ENCODE peak calls at places on chromosomes 7 and 10, in six cellular contexts. One of them, this sample, is unnamed.

GRCh38 chr10:112797908-112798307 is 152.1 kb upstream of the TCF7L2 start:
- DNase-seq in activated CD8-positive, alpha-beta T cell treated with anti-CD3 and anti-CD28 coated beads for 36 hours: no peak
- DNase-seq in HCT116: no peak
- DNase-seq in fibroblast of pulmonary artery: no peak
- DNase-seq in body of pancreas: no peak
- DNase-seq in BE2C: no peak
- DNase-seq in this sample: no peak

GRCh38 chr10:115830260-115830970 is 442.6 kb downstream of the GFRA1 start:
- DNase-seq in fibroblast of pulmonary artery: peak
- DNase-seq in BE2C: no peak
- DNase-seq in body of pancreas: no peak
- DNase-seq in HCT116: no peak
- DNase-seq in activated CD8-positive, alpha-beta T cell treated with anti-CD3 and anti-CD28 coated beads for 36 hours: no peak
- DNase-seq in this sample: no peak

GRCh38 chr7:21543528-21544302 is 876 bp downstream of the DNAH11 start:
- DNase-seq in activated CD8-positive, alpha-beta T cell treated with anti-CD3 and anti-CD28 coated beads for 36 hours: peak
- DNase-seq in body of pancreas: no peak
- DNase-seq in HCT116: no peak
- DNase-seq in fibroblast of pulmonary artery: peak
- DNase-seq in BE2C: no peak
- DNase-seq in this sample: peak

GRCh38 chr7:112079671-112080070 is 126.5 kb downstream of the DOCK4 start:
- DNase-seq in body of pancreas: no peak
- DNase-seq in HCT116: no peak
- DNase-seq in fibroblast of pulmonary artery: peak
- DNase-seq in activated CD8-positive, alpha-beta T cell treated with anti-CD3 and anti-CD28 coated beads for 36 hours: no peak
- DNase-seq in BE2C: no peak
- DNase-seq in this sample: no peak

GRCh38 chr10:49281461-49281860 is 17.5 kb upstream of the C10orf71 start:
- DNase-seq in body of pancreas: no peak
- DNase-seq in activated CD8-positive, alpha-beta T cell treated with anti-CD3 and anti-CD28 coated beads for 36 hours: peak
- DNase-seq in BE2C: no peak
- DNase-seq in HCT116: no peak
- DNase-seq in fibroblast of pulmonary artery: no peak
- DNase-seq in this sample: peak

GRCh38 chr10:58513189-58514101 is 773 bp downstream of the BICC1 start:
- DNase-seq in HCT116: no peak
- DNase-seq in fibroblast of pulmonary artery: peak
- DNase-seq in body of pancreas: peak
- DNase-seq in BE2C: peak
- DNase-seq in activated CD8-positive, alpha-beta T cell treated with anti-CD3 and anti-CD28 coated beads for 36 hours: peak
- DNase-seq in this sample: peak

GRCh38 chr7:42167914-42168236 is 69.1 kb downstream of the GLI3 start:
- DNase-seq in fibroblast of pulmonary artery: no peak
- DNase-seq in HCT116: no peak
- DNase-seq in BE2C: no peak
- DNase-seq in body of pancreas: no peak
- DNase-seq in activated CD8-positive, alpha-beta T cell treated with anti-CD3 and anti-CD28 coated beads for 36 hours: no peak
- DNase-seq in this sample: no peak

GRCh38 chr7:85074-85945 is 107.1 kb upstream of the FAM20C start:
- DNase-seq in BE2C: no peak
- DNase-seq in HCT116: peak
- DNase-seq in activated CD8-positive, alpha-beta T cell treated with anti-CD3 and anti-CD28 coated beads for 36 hours: no peak
- DNase-seq in body of pancreas: peak
- DNase-seq in fibroblast of pulmonary artery: peak
- DNase-seq in this sample: no peak

GRCh38 chr10:80454526-80455460 is 683 bp downstream of the TSPAN14 start:
- DNase-seq in body of pancreas: peak
- DNase-seq in activated CD8-positive, alpha-beta T cell treated with anti-CD3 and anti-CD28 coated beads for 36 hours: peak
- DNase-seq in BE2C: peak
- DNase-seq in fibroblast of pulmonary artery: peak
- DNase-seq in HCT116: no peak
- DNase-seq in this sample: peak

GRCh38 chr7:140275069-140275961 is 98.5 kb upstream of the KDM7A start:
- DNase-seq in HCT116: no peak
- DNase-seq in body of pancreas: no peak
- DNase-seq in activated CD8-positive, alpha-beta T cell treated with anti-CD3 and anti-CD28 coated beads for 36 hours: no peak
- DNase-seq in fibroblast of pulmonary artery: peak
- DNase-seq in BE2C: no peak
- DNase-seq in this sample: no peak

GRCh38 chr7:22216309-22216708 is 140.6 kb downstream of the RAPGEF5 start:
- DNase-seq in body of pancreas: no peak
- DNase-seq in fibroblast of pulmonary artery: no peak
- DNase-seq in activated CD8-positive, alpha-beta T cell treated with anti-CD3 and anti-CD28 coated beads for 36 hours: no peak
- DNase-seq in BE2C: no peak
- DNase-seq in HCT116: no peak
- DNase-seq in this sample: no peak

GRCh38 chr10:73759512-73760115 is 15.4 kb downstream of the SEC24C start:
- DNase-seq in body of pancreas: peak
- DNase-seq in activated CD8-positive, alpha-beta T cell treated with anti-CD3 and anti-CD28 coated beads for 36 hours: peak
- DNase-seq in BE2C: no peak
- DNase-seq in HCT116: no peak
- DNase-seq in fibroblast of pulmonary artery: no peak
- DNase-seq in this sample: no peak

GRCh38 chr10:111525696-111526095 is 448.9 kb downstream of the ADRA2A start:
- DNase-seq in fibroblast of pulmonary artery: no peak
- DNase-seq in activated CD8-positive, alpha-beta T cell treated with anti-CD3 and anti-CD28 coated beads for 36 hours: no peak
- DNase-seq in HCT116: no peak
- DNase-seq in BE2C: no peak
- DNase-seq in body of pancreas: no peak
- DNase-seq in this sample: no peak

GRCh38 chr7:113764401-113765035 is 154.3 kb downstream of the PPP1R3A start:
- DNase-seq in HCT116: no peak
- DNase-seq in body of pancreas: no peak
- DNase-seq in BE2C: no peak
- DNase-seq in activated CD8-positive, alpha-beta T cell treated with anti-CD3 and anti-CD28 coated beads for 36 hours: no peak
- DNase-seq in fibroblast of pulmonary artery: peak
- DNase-seq in this sample: no peak

GRCh38 chr7:8932751-8933150 is 499.3 kb downstream of the NXPH1 start:
- DNase-seq in BE2C: no peak
- DNase-seq in HCT116: no peak
- DNase-seq in body of pancreas: no peak
- DNase-seq in activated CD8-positive, alpha-beta T cell treated with anti-CD3 and anti-CD28 coated beads for 36 hours: no peak
- DNase-seq in fibroblast of pulmonary artery: no peak
- DNase-seq in this sample: no peak

GRCh38 chr10:29784175-29784773 is 149.5 kb upstream of the SVIL start:
- DNase-seq in fibroblast of pulmonary artery: peak
- DNase-seq in activated CD8-positive, alpha-beta T cell treated with anti-CD3 and anti-CD28 coated beads for 36 hours: no peak
- DNase-seq in HCT116: peak
- DNase-seq in BE2C: no peak
- DNase-seq in body of pancreas: peak
- DNase-seq in this sample: no peak

GRCh38 chr7:131424219-131424822 is 96.6 kb downstream of the MKLN1 start:
- DNase-seq in HCT116: peak
- DNase-seq in BE2C: no peak
- DNase-seq in body of pancreas: no peak
- DNase-seq in activated CD8-positive, alpha-beta T cell treated with anti-CD3 and anti-CD28 coated beads for 36 hours: peak
- DNase-seq in fibroblast of pulmonary artery: peak
- DNase-seq in this sample: no peak

GRCh38 chr10:96341219-96342182 is 17.3 kb downstream of the OPALIN start:
- DNase-seq in activated CD8-positive, alpha-beta T cell treated with anti-CD3 and anti-CD28 coated beads for 36 hours: no peak
- DNase-seq in fibroblast of pulmonary artery: no peak
- DNase-seq in HCT116: no peak
- DNase-seq in body of pancreas: peak
- DNase-seq in BE2C: no peak
- DNase-seq in this sample: no peak

DNA sequence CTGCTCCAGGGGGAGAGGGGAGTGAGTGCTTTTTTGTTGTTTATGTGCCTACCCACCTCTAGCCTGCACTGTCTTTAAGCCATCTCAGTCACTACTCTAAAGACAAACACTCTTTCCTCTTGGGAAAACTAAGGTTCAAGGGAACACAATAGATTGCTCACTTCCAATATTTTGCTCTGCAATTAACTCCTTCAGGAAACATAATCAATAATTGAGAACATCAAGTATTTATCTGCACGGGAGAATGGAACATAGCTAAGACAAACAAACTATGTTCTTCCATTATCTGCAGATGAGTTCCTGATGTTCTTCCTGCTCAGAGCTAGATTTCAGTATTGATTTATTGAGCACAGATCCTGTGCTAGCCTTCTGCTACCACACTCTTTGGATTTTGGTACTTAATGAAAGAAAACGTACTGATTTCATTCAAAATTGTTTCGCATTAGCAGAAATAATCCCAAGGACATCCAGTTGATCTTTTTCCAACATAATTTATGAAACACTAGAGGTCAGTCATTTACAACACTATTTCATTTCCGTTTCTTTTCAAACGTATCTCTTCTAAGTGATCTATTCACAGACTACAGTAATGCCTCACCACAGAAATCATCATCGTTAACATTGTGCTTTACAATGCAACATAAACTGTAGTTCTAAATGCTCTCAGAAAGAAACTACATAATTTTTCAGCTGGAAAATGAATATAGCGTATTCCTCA is 8.3 kb downstream of the NEBL start:
- DNase-seq in body of pancreas: no peak
- DNase-seq in HCT116: no peak
- DNase-seq in activated CD8-positive, alpha-beta T cell treated with anti-CD3 and anti-CD28 coated beads for 36 hours: no peak
- DNase-seq in fibroblast of pulmonary artery: peak
- DNase-seq in BE2C: no peak
- DNase-seq in this sample: no peak
- TF ChIP-seq CTCF in body of pancreas: no peak
- TF ChIP-seq CTCF in HCT116: no peak
- TF ChIP-seq CTCF in activated CD8-positive, alpha-beta T cell treated with anti-CD3 and anti-CD28 coated beads for 36 hours: no peak
- TF ChIP-seq CTCF in fibroblast of pulmonary artery: no peak
- TF ChIP-seq CTCF in BE2C: no peak
- TF ChIP-seq CTCF in this sample: no peak

DNA sequence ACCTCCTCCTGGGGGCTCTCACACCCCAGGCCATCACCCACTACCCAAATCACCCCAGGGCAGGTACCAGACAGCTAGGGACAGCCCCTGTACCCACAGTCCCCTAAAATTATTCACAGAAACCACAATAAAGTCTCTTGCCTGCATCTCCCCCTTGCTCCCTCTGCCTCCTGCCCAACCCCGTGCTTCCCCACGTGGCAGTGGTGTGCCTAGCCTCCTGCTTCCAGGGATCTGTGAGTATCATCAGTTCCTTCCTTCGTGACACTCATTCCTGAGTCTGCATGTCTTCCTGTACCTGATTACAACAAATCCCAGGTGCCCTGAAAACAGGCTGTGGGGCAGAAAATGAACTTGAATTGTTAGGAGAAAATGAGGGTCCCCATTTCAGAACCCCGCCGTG is 61.5 kb downstream of the PRKAG2 start:
- DNase-seq in BE2C: no peak
- DNase-seq in body of pancreas: no peak
- DNase-seq in activated CD8-positive, alpha-beta T cell treated with anti-CD3 and anti-CD28 coated beads for 36 hours: no peak
- DNase-seq in fibroblast of pulmonary artery: no peak
- DNase-seq in HCT116: no peak
- DNase-seq in this sample: no peak
- TF ChIP-seq CTCF in BE2C: no peak
- TF ChIP-seq CTCF in body of pancreas: no peak
- TF ChIP-seq CTCF in activated CD8-positive, alpha-beta T cell treated with anti-CD3 and anti-CD28 coated beads for 36 hours: no peak
- TF ChIP-seq CTCF in fibroblast of pulmonary artery: no peak
- TF ChIP-seq CTCF in HCT116: no peak
- TF ChIP-seq CTCF in this sample: no peak

DNA sequence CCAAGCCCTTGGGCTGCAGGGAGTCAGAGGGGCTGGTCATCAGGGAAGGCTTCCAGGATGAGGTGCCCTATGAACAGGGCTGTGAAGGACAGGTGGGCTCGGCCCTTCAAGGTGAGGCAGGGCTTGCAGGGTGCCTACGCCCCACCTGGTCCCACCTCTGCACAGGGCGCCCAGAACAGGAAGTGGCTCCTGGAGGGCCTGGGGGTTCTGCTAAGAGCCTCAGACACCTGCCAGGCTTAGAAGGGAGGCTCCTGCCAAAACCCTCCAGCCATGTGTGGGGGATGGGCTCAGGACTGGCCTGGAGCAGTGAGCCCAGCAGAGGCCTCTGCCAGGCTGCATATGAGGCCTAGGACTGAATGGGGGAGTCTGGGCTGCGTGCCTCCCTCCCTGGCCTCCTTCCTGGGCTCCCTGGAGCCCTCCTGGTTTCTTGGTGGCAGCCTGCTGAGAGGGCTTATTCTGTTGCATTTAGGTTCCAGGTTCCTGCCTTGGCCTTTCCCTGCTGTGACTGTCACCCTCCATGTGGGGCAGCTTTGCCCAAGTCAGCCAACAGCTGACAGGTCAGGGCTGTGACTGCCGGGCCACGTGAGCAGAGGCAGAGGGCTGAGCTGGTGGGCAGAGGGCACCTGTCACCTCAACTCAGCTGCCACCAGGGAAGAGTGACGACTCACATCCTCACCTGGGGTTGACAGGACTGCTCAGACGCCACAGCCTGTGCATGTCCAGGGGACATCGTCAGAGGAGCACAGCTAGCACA is 45.2 kb upstream of the MSMB start:
- DNase-seq in body of pancreas: no peak
- DNase-seq in activated CD8-positive, alpha-beta T cell treated with anti-CD3 and anti-CD28 coated beads for 36 hours: peak
- DNase-seq in fibroblast of pulmonary artery: no peak
- DNase-seq in BE2C: no peak
- DNase-seq in HCT116: no peak
- DNase-seq in this sample: no peak
- TF ChIP-seq CTCF in body of pancreas: no peak
- TF ChIP-seq CTCF in activated CD8-positive, alpha-beta T cell treated with anti-CD3 and anti-CD28 coated beads for 36 hours: no peak
- TF ChIP-seq CTCF in fibroblast of pulmonary artery: no peak
- TF ChIP-seq CTCF in BE2C: no peak
- TF ChIP-seq CTCF in HCT116: no peak
- TF ChIP-seq CTCF in this sample: no peak

DNA sequence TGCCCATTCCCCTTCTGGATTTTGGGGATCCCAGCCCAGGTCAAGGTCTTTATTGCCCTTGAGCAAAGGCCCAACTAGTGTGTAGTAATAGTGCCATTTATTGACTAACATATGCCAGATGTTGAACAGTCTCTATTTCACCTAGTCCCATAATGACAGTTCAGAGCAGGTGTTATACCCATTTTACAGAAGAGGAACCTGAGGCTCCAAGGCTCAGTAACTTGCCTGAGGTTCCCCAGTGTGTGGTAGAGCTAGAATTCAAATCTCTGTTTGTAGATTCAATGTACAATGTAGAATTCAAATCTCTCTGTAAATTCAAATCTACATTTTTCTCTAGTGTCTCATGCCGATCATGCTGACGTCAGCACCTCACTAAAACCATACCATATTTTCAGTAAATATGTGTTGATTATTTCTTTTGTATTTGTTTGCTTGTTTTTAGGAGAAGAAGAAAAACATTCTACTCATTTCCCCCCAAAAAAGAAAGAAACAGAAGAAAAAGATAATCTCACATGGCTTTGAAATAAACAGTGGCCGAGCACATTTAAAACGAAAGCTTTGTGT is 329.7 kb downstream of the PRPF18 start:
- DNase-seq in BE2C: no peak
- DNase-seq in HCT116: no peak
- DNase-seq in fibroblast of pulmonary artery: no peak
- DNase-seq in body of pancreas: no peak
- DNase-seq in activated CD8-positive, alpha-beta T cell treated with anti-CD3 and anti-CD28 coated beads for 36 hours: no peak
- DNase-seq in this sample: no peak
- TF ChIP-seq CTCF in BE2C: no peak
- TF ChIP-seq CTCF in HCT116: no peak
- TF ChIP-seq CTCF in fibroblast of pulmonary artery: no peak
- TF ChIP-seq CTCF in body of pancreas: no peak
- TF ChIP-seq CTCF in activated CD8-positive, alpha-beta T cell treated with anti-CD3 and anti-CD28 coated beads for 36 hours: no peak
- TF ChIP-seq CTCF in this sample: no peak

GRCh38 chr7:151035902-151036301 is 7.7 kb downstream of the ABCB8 start:
- DNase-seq in HCT116: no peak
- DNase-seq in fibroblast of pulmonary artery: no peak
- DNase-seq in body of pancreas: no peak
- DNase-seq in BE2C: no peak
- DNase-seq in activated CD8-positive, alpha-beta T cell treated with anti-CD3 and anti-CD28 coated beads for 36 hours: no peak
- DNase-seq in this sample: no peak
- TF ChIP-seq CTCF in HCT116: no peak
- TF ChIP-seq CTCF in fibroblast of pulmonary artery: no peak
- TF ChIP-seq CTCF in body of pancreas: no peak
- TF ChIP-seq CTCF in BE2C: no peak
- TF ChIP-seq CTCF in activated CD8-positive, alpha-beta T cell treated with anti-CD3 and anti-CD28 coated beads for 36 hours: no peak
- TF ChIP-seq CTCF in this sample: no peak

GRCh38 chr7:36132025-36132424 is 21.0 kb upstream of the EEPD1 start:
- DNase-seq in fibroblast of pulmonary artery: no peak
- DNase-seq in BE2C: no peak
- DNase-seq in body of pancreas: no peak
- DNase-seq in activated CD8-positive, alpha-beta T cell treated with anti-CD3 and anti-CD28 coated beads for 36 hours: no peak
- DNase-seq in HCT116: no peak
- DNase-seq in this sample: no peak
- TF ChIP-seq CTCF in fibroblast of pulmonary artery: no peak
- TF ChIP-seq CTCF in BE2C: no peak
- TF ChIP-seq CTCF in body of pancreas: no peak
- TF ChIP-seq CTCF in activated CD8-positive, alpha-beta T cell treated with anti-CD3 and anti-CD28 coated beads for 36 hours: no peak
- TF ChIP-seq CTCF in HCT116: peak
- TF ChIP-seq CTCF in this sample: no peak